ENCODE peak calls at places on chromosome 2, in seven cellular contexts. One of them, this sample, is unnamed.

GRCh38 chr2:19900536-19901200 is 1.1 kb downstream of the TTC32 start:
- DNase-seq in brain microvascular endothelial cell: no peak
- DNase-seq in AG04450: no peak
- DNase-seq in upper lobe of right lung: no peak
- DNase-seq in mucosa of descending colon: no peak
- DNase-seq in ovary: no peak
- DNase-seq in choroid plexus epithelial cell: peak
- DNase-seq in this sample: no peak

GRCh38 chr2:155382781-155383180 is 684.3 kb downstream of the KCNJ3 start:
- DNase-seq in mucosa of descending colon: no peak
- DNase-seq in upper lobe of right lung: no peak
- DNase-seq in brain microvascular endothelial cell: no peak
- DNase-seq in AG04450: no peak
- DNase-seq in choroid plexus epithelial cell: no peak
- DNase-seq in ovary: no peak
- DNase-seq in this sample: no peak

GRCh38 chr2:101976887-101977286 is 14.9 kb upstream of the IL1R2 start:
- DNase-seq in choroid plexus epithelial cell: no peak
- DNase-seq in brain microvascular endothelial cell: no peak
- DNase-seq in ovary: no peak
- DNase-seq in upper lobe of right lung: no peak
- DNase-seq in mucosa of descending colon: no peak
- DNase-seq in AG04450: no peak
- DNase-seq in this sample: no peak

GRCh38 chr2:104033399-104033798 is 820.5 kb upstream of the POU3F3 start:
- DNase-seq in AG04450: no peak
- DNase-seq in upper lobe of right lung: no peak
- DNase-seq in ovary: no peak
- DNase-seq in brain microvascular endothelial cell: no peak
- DNase-seq in choroid plexus epithelial cell: peak
- DNase-seq in mucosa of descending colon: no peak
- DNase-seq in this sample: no peak

GRCh38 chr2:31222086-31222485 is 4.8 kb upstream of the CAPN14 start:
- DNase-seq in AG04450: no peak
- DNase-seq in ovary: no peak
- DNase-seq in mucosa of descending colon: no peak
- DNase-seq in upper lobe of right lung: no peak
- DNase-seq in brain microvascular endothelial cell: no peak
- DNase-seq in choroid plexus epithelial cell: no peak
- DNase-seq in this sample: no peak

GRCh38 chr2:207385903-207386302 is 143.9 kb upstream of the CREB1 start:
- DNase-seq in brain microvascular endothelial cell: peak
- DNase-seq in choroid plexus epithelial cell: peak
- DNase-seq in AG04450: peak
- DNase-seq in upper lobe of right lung: no peak
- DNase-seq in ovary: no peak
- DNase-seq in mucosa of descending colon: no peak
- DNase-seq in this sample: no peak

GRCh38 chr2:239690651-239691631 is 290.1 kb upstream of the HDAC4 start:
- DNase-seq in mucosa of descending colon: no peak
- DNase-seq in upper lobe of right lung: no peak
- DNase-seq in ovary: no peak
- DNase-seq in AG04450: no peak
- DNase-seq in brain microvascular endothelial cell: no peak
- DNase-seq in choroid plexus epithelial cell: no peak
- DNase-seq in this sample: no peak

GRCh38 chr2:62474173-62474572 is 31.8 kb downstream of the TMEM17 start:
- DNase-seq in ovary: no peak
- DNase-seq in mucosa of descending colon: no peak
- DNase-seq in upper lobe of right lung: no peak
- DNase-seq in choroid plexus epithelial cell: no peak
- DNase-seq in AG04450: no peak
- DNase-seq in brain microvascular endothelial cell: no peak
- DNase-seq in this sample: no peak

GRCh38 chr2:169360984-169361705 is 1.2 kb downstream of the LRP2 start:
- DNase-seq in brain microvascular endothelial cell: no peak
- DNase-seq in AG04450: no peak
- DNase-seq in choroid plexus epithelial cell: no peak
- DNase-seq in upper lobe of right lung: no peak
- DNase-seq in mucosa of descending colon: no peak
- DNase-seq in ovary: no peak
- DNase-seq in this sample: no peak

GRCh38 chr2:234001380-234001993 is 49.0 kb upstream of the SPP2 start:
- DNase-seq in choroid plexus epithelial cell: no peak
- DNase-seq in AG04450: no peak
- DNase-seq in ovary: no peak
- DNase-seq in mucosa of descending colon: no peak
- DNase-seq in brain microvascular endothelial cell: no peak
- DNase-seq in upper lobe of right lung: no peak
- DNase-seq in this sample: no peak

GRCh38 chr2:31511376-31511775 is 69.4 kb downstream of the SRD5A2 start:
- DNase-seq in mucosa of descending colon: no peak
- DNase-seq in AG04450: no peak
- DNase-seq in ovary: no peak
- DNase-seq in choroid plexus epithelial cell: no peak
- DNase-seq in upper lobe of right lung: no peak
- DNase-seq in brain microvascular endothelial cell: no peak
- DNase-seq in this sample: no peak

GRCh38 chr2:23498941-23499340 is 114.0 kb downstream of the KLHL29 start:
- DNase-seq in mucosa of descending colon: no peak
- DNase-seq in ovary: no peak
- DNase-seq in choroid plexus epithelial cell: peak
- DNase-seq in brain microvascular endothelial cell: no peak
- DNase-seq in upper lobe of right lung: no peak
- DNase-seq in AG04450: no peak
- DNase-seq in this sample: no peak

GRCh38 chr2:179661986-179662385 is 199.4 kb downstream of the ZNF385B start:
- DNase-seq in ovary: no peak
- DNase-seq in mucosa of descending colon: no peak
- DNase-seq in choroid plexus epithelial cell: no peak
- DNase-seq in AG04450: no peak
- DNase-seq in brain microvascular endothelial cell: no peak
- DNase-seq in upper lobe of right lung: no peak
- DNase-seq in this sample: no peak

GRCh38 chr2:182167882-182168281 is 182.2 kb downstream of the PPP1R1C start:
- DNase-seq in mucosa of descending colon: no peak
- DNase-seq in brain microvascular endothelial cell: no peak
- DNase-seq in ovary: no peak
- DNase-seq in upper lobe of right lung: no peak
- DNase-seq in choroid plexus epithelial cell: no peak
- DNase-seq in AG04450: no peak
- DNase-seq in this sample: no peak

GRCh38 chr2:98381494-98381893 is 35.2 kb downstream of the CNGA3 start:
- DNase-seq in choroid plexus epithelial cell: no peak
- DNase-seq in ovary: no peak
- DNase-seq in brain microvascular endothelial cell: no peak
- DNase-seq in mucosa of descending colon: no peak
- DNase-seq in upper lobe of right lung: no peak
- DNase-seq in AG04450: no peak
- DNase-seq in this sample: no peak

GRCh38 chr2:65159921-65160320 is 30.0 kb upstream of the RAB1A start:
- DNase-seq in choroid plexus epithelial cell: no peak
- DNase-seq in mucosa of descending colon: no peak
- DNase-seq in upper lobe of right lung: no peak
- DNase-seq in brain microvascular endothelial cell: no peak
- DNase-seq in AG04450: no peak
- DNase-seq in ovary: no peak
- DNase-seq in this sample: no peak

GRCh38 chr2:71876542-71877451 is 270.9 kb downstream of the CYP26B1 start:
- DNase-seq in upper lobe of right lung: no peak
- DNase-seq in ovary: no peak
- DNase-seq in mucosa of descending colon: no peak
- DNase-seq in brain microvascular endothelial cell: no peak
- DNase-seq in AG04450: no peak
- DNase-seq in choroid plexus epithelial cell: no peak
- DNase-seq in this sample: no peak

GRCh38 chr2:66437601-66438497 is 2.9 kb downstream of the MEIS1 start:
- DNase-seq in AG04450: no peak
- DNase-seq in upper lobe of right lung: no peak
- DNase-seq in brain microvascular endothelial cell: no peak
- DNase-seq in mucosa of descending colon: peak
- DNase-seq in ovary: peak
- DNase-seq in choroid plexus epithelial cell: peak
- DNase-seq in this sample: peak

GRCh38 chr2:9417725-9418124 is 5.6 kb downstream of the ITGB1BP1 start:
- DNase-seq in brain microvascular endothelial cell: no peak
- DNase-seq in upper lobe of right lung: no peak
- DNase-seq in choroid plexus epithelial cell: no peak
- DNase-seq in AG04450: no peak
- DNase-seq in ovary: no peak
- DNase-seq in mucosa of descending colon: no peak
- DNase-seq in this sample: no peak

GRCh38 chr2:234289789-234290188 is 207.1 kb downstream of the ARL4C start:
- DNase-seq in ovary: no peak
- DNase-seq in brain microvascular endothelial cell: peak
- DNase-seq in mucosa of descending colon: peak
- DNase-seq in AG04450: peak
- DNase-seq in upper lobe of right lung: no peak
- DNase-seq in choroid plexus epithelial cell: peak
- DNase-seq in this sample: peak

GRCh38 chr2:107801498-107801897 is 25.2 kb upstream of the RGPD4 start:
- DNase-seq in brain microvascular endothelial cell: no peak
- DNase-seq in mucosa of descending colon: no peak
- DNase-seq in ovary: no peak
- DNase-seq in AG04450: no peak
- DNase-seq in upper lobe of right lung: no peak
- DNase-seq in choroid plexus epithelial cell: no peak
- DNase-seq in this sample: no peak

GRCh38 chr2:128346291-128346690 is 27.6 kb upstream of the HS6ST1 start:
- DNase-seq in choroid plexus epithelial cell: no peak
- DNase-seq in ovary: no peak
- DNase-seq in AG04450: no peak
- DNase-seq in upper lobe of right lung: no peak
- DNase-seq in brain microvascular endothelial cell: no peak
- DNase-seq in mucosa of descending colon: no peak
- DNase-seq in this sample: no peak

GRCh38 chr2:167454036-167454435 is 565.8 kb downstream of the XIRP2 start:
- DNase-seq in choroid plexus epithelial cell: no peak
- DNase-seq in brain microvascular endothelial cell: no peak
- DNase-seq in ovary: no peak
- DNase-seq in mucosa of descending colon: no peak
- DNase-seq in upper lobe of right lung: no peak
- DNase-seq in AG04450: no peak
- DNase-seq in this sample: no peak

GRCh38 chr2:167450364-167450763 is 562.1 kb downstream of the XIRP2 start:
- DNase-seq in ovary: no peak
- DNase-seq in brain microvascular endothelial cell: no peak
- DNase-seq in mucosa of descending colon: no peak
- DNase-seq in upper lobe of right lung: no peak
- DNase-seq in choroid plexus epithelial cell: no peak
- DNase-seq in AG04450: no peak
- DNase-seq in this sample: no peak

DNA sequence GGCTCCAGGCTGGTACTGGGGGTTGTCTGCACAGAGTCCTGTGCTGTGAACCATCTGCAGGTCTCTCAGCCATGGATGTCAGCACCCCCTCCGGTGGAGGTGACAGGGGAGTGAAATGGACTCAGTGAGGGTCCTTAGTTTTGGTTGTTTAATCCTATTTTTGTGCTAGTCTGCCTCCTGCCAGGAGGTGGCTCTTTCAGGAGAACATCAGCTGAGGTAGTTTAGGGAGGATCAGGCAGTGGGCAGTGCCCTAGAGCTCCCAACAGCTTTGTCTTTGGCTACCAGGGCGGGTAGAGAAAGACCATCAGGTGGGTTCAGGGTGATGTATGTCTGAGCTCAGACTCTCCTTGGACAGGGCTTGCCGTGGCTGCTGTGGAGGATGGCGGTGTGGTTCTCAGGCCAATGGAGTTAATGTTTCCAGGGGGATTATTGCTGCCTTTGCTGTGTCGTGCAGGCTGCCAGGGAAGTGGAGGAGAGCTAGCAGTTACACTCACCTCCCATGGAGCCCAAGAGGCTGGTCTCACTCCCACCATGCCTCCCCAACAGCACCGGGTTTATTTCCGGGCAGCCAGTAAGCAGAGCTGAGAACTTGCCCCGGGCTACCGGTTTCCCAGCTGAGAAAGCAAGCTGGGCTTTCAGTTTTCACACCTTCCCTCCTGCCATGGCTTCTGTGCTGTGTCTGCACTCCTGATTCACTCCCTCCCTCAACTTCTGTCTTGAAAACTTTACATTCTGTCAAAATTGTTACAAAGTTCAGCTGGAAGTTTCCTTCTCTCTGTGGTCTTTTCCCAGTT is 563.4 kb downstream of the XIRP2 start:
- DNase-seq in AG04450: no peak
- DNase-seq in mucosa of descending colon: no peak
- DNase-seq in choroid plexus epithelial cell: no peak
- DNase-seq in brain microvascular endothelial cell: no peak
- DNase-seq in ovary: no peak
- DNase-seq in upper lobe of right lung: no peak
- DNase-seq in this sample: no peak
- TF ChIP-seq CTCF in AG04450: no peak
- TF ChIP-seq CTCF in mucosa of descending colon: no peak
- TF ChIP-seq CTCF in choroid plexus epithelial cell: no peak
- TF ChIP-seq CTCF in brain microvascular endothelial cell: no peak
- TF ChIP-seq CTCF in ovary: no peak
- TF ChIP-seq CTCF in upper lobe of right lung: no peak
- TF ChIP-seq CTCF in this sample: no peak

GRCh38 chr2:25276569-25277465 is 64.9 kb downstream of the DNMT3A start:
- DNase-seq in AG04450: no peak
- DNase-seq in ovary: peak
- DNase-seq in brain microvascular endothelial cell: no peak
- DNase-seq in mucosa of descending colon: peak
- DNase-seq in choroid plexus epithelial cell: peak
- DNase-seq in upper lobe of right lung: peak
- DNase-seq in this sample: peak
- TF ChIP-seq CTCF in AG04450: peak
- TF ChIP-seq CTCF in ovary: no peak
- TF ChIP-seq CTCF in brain microvascular endothelial cell: peak
- TF ChIP-seq CTCF in mucosa of descending colon: peak
- TF ChIP-seq CTCF in choroid plexus epithelial cell: peak
- TF ChIP-seq CTCF in upper lobe of right lung: peak
- TF ChIP-seq CTCF in this sample: peak

GRCh38 chr2:113052767-113053166 is at the start of gene IL36B:
- DNase-seq in brain microvascular endothelial cell: no peak
- DNase-seq in choroid plexus epithelial cell: no peak
- DNase-seq in mucosa of descending colon: no peak
- DNase-seq in AG04450: no peak
- DNase-seq in upper lobe of right lung: no peak
- DNase-seq in ovary: no peak
- DNase-seq in this sample: no peak
- TF ChIP-seq CTCF in brain microvascular endothelial cell: no peak
- TF ChIP-seq CTCF in choroid plexus epithelial cell: no peak
- TF ChIP-seq CTCF in mucosa of descending colon: no peak
- TF ChIP-seq CTCF in AG04450: no peak
- TF ChIP-seq CTCF in upper lobe of right lung: no peak
- TF ChIP-seq CTCF in ovary: no peak
- TF ChIP-seq CTCF in this sample: no peak

DNA sequence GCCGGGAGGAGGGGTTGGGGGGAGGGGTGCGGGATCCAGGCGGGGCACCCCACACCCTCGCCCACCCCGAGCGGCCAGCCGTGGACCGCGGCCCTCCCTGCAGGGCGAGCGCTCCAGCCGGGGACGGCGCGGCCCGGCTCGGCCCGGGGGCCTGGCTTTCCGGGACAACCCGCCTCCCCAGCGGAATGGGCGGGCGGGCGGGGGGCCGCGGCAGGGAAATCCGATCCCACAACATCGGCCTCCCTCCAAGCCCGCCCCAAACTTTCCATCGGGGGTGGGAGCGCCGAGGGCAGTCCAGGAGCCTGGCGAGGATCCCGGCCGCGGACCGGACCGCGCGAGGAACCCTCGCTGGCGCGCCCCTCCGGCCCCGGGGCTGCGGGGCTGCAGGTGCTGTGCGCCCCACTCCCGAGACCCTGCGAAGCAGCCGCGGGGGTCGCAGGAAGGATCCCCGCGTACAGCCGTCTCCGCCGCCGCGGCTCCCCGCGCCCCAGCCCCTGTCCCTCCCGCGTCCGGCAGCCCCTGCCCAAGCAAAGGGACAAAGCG is 528 bp downstream of the SEMA4C start:
- DNase-seq in AG04450: no peak
- DNase-seq in brain microvascular endothelial cell: peak
- DNase-seq in ovary: peak
- DNase-seq in mucosa of descending colon: peak
- DNase-seq in choroid plexus epithelial cell: peak
- DNase-seq in upper lobe of right lung: peak
- DNase-seq in this sample: no peak
- TF ChIP-seq CTCF in AG04450: no peak
- TF ChIP-seq CTCF in brain microvascular endothelial cell: no peak
- TF ChIP-seq CTCF in ovary: no peak
- TF ChIP-seq CTCF in mucosa of descending colon: no peak
- TF ChIP-seq CTCF in choroid plexus epithelial cell: no peak
- TF ChIP-seq CTCF in upper lobe of right lung: no peak
- TF ChIP-seq CTCF in this sample: peak

This sample was measured in CD14-positive monocyte.